ENCODE peak calls at places on chromosomes 12 and 14, in four cellular contexts. A, N, E and X are unnamed samples. For H3K27me3, the result is how much of the 10 kb centered on the place peaks cover.

GRCh38 chr12:72368719-72369505 is 96.7 kb downstream of the TRHDE start:
- DNase-seq in E (peak), A (no peak), N (no peak), X (no peak)

GRCh38 chr14:37594238-37594915 is 672 bp downstream of the FOXA1 start:
- DNase-seq in A (peak), E (peak), N (peak), X (peak)

GRCh38 chr14:81990312-81990761 is 456.7 kb upstream of the SEL1L start:
- DNase-seq in E (peak), A (peak), N (peak), X (no peak)

GRCh38 chr14:83702619-83703018 is 1827.3 kb upstream of the FLRT2 start:
- DNase-seq in A (no peak), N (no peak), E (no peak), X (no peak)

GRCh38 chr12:105601158-105601557 is 270.7 kb downstream of the C12orf75 start:
- DNase-seq in N (no peak), E (peak), A (no peak), X (no peak)

GRCh38 chr12:49279706-49280159 is 14.9 kb downstream of the TUBA1C start:
- DNase-seq in A (no peak), E (peak), N (no peak), X (no peak)

GRCh38 chr14:74980746-74981661 is 21.7 kb upstream of the EIF2B2 start:
- DNase-seq in A (peak), N (peak), E (peak), X (peak)

GRCh38 chr12:49912345-49912744 is 8.6 kb upstream of the FAIM2 start:
- DNase-seq in E (no peak), N (no peak), A (no peak), X (no peak)

GRCh38 chr14:94027566-94028449 is 1.7 kb downstream of the OTUB2 start:
- DNase-seq in N (no peak), A (peak), E (no peak), X (peak)

GRCh38 chr12:116673713-116674112 is 64.2 kb downstream of the SPRING1 start:
- DNase-seq in A (peak), N (no peak), E (no peak), X (no peak)

GRCh38 chr14:87615822-87616679 is 376.9 kb downstream of the GALC start:
- DNase-seq in E (peak), N (peak), A (peak), X (peak)

GRCh38 chr12:18644564-18644963 is 93.2 kb downstream of the PLCZ1 start:
- DNase-seq in A (no peak), N (no peak), E (no peak), X (no peak)

GRCh38 chr12:46370792-46371717 is 1.5 kb downstream of the SLC38A2 start:
- DNase-seq in E (peak), N (peak), A (peak), X (peak)

GRCh38 chr12:93137656-93138612 is 208.8 kb upstream of the EEA1 start:
- DNase-seq in N (peak), E (peak), A (peak), X (peak)

GRCh38 chr12:53985900-53986685 is 1.1 kb downstream of the HOXC10 start:
- DNase-seq in A (no peak), E (no peak), N (no peak), X (peak)

GRCh38 chr12:57223191-57224165 is 6.0 kb upstream of the SHMT2 start:
- DNase-seq in E (no peak), A (no peak), N (no peak), X (no peak)

GRCh38 chr12:83199069-83199468 is 512.4 kb downstream of the TMTC2 start:
- DNase-seq in A (no peak), E (no peak), N (no peak), X (no peak)

GRCh38 chr12:101068402-101068801 is 141.6 kb downstream of the SLC5A8 start:
- DNase-seq in N (no peak), E (no peak), A (no peak), X (no peak)

GRCh38 chr12:1837541-1838206 is 17.3 kb downstream of the LRTM2 start:
- DNase-seq in A (peak), N (peak), E (peak), X (peak)
- H3K27me3 ChIP-seq in A (under half), N (under half), E (under half), X (under half)

GRCh38 chr12:4045433-4045760 is 172.2 kb upstream of the PARP11 start:
- DNase-seq in N (no peak), A (no peak), E (no peak), X (no peak)
- H3K27me3 ChIP-seq in N (under half), A (half or more), E (under half), X (under half)

GRCh38 chr12:132438139-132438700 is 51.7 kb upstream of the FBRSL1 start:
- DNase-seq in E (no peak), N (no peak), A (no peak), X (no peak)

GRCh38 chr12:132436791-132437251 is 53.1 kb upstream of the FBRSL1 start:
- DNase-seq in A (no peak), E (no peak), N (no peak), X (no peak)

GRCh38 chr12:132437252-132438138 is 52.5 kb upstream of the FBRSL1 start:
- DNase-seq in E (no peak), N (no peak), A (no peak), X (no peak)

GRCh38 chr12:132438726-132439125 is 51.2 kb upstream of the FBRSL1 start:
- DNase-seq in A (no peak), N (no peak), E (no peak), X (no peak)

DNA sequence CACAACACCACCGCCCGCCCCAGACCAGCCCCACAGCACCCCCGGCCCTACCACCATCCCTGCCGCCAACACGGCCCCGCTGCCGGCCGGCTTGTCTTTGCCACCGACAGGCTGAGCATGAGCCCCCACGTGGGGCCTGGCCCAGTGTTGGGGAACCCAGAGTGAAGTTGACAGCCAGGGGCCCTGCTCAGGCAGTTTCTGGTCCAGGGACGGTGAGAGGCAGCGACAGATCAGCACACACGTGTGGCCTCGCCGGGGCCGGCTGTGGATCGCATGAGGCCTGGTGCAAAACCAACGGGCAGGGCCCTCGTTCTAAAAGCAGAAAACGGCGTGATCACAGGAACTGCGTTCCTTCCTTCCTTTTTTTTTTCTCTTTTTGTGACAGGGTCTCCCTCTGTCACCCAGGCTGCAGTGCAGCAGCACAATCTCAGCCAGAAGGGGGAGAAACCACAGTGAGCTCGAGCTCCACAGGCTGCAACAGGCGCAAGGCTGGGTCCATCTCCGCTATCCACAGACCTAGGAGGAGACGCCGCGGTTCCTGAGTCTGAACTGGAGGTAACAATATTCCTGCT is 50.5 kb upstream of the FBRSL1 start:
- DNase-seq in A (no peak), E (no peak), N (no peak), X (no peak)
- H3K27me3 ChIP-seq in A (under half), E (under half), N (under half), X (under half)

GRCh38 chr12:15334225-15334624 is 11.9 kb downstream of the PTPRO start:
- DNase-seq in A (no peak), N (no peak), E (no peak), X (no peak)
- H3K27me3 ChIP-seq in A (under half), N (under half), E (under half), X (under half)

GRCh38 chr14:98192946-98193345 is 1079.1 kb downstream of the BCL11B start:
- DNase-seq in E (no peak), N (no peak), A (no peak), X (no peak)

GRCh38 chr14:98194821-98195220 is 1077.2 kb downstream of the BCL11B start:
- DNase-seq in A (no peak), N (no peak), E (no peak), X (no peak)

GRCh38 chr14:98198385-98198784 is 1073.6 kb downstream of the BCL11B start:
- DNase-seq in A (peak), E (no peak), N (no peak), X (no peak)

GRCh38 chr14:98197933-98198332 is 1074.1 kb downstream of the BCL11B start:
- DNase-seq in N (no peak), E (no peak), A (no peak), X (no peak)

DNA sequence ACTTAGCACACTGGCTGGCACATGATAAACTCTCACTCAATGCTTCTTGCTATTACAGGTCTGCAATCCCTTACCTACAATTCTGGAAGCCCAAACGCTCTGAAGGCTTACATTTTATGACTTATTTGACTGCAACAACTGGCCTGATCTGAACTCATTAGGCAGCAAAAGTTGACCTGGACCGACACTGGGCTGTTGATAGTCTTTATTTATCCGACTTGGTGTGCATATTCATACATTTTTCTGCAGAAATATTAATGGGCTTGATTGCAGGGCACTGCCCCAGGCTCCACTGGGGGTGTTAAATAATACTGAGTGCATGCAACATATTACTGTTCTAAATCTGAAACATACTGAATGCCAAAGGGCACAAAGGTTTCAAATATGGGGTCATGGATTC is 1076.7 kb downstream of the BCL11B start:
- DNase-seq in A (no peak), E (no peak), N (no peak), X (no peak)
- H3K27me3 ChIP-seq in A (under half), E (under half), N (under half), X (under half)

DNA sequence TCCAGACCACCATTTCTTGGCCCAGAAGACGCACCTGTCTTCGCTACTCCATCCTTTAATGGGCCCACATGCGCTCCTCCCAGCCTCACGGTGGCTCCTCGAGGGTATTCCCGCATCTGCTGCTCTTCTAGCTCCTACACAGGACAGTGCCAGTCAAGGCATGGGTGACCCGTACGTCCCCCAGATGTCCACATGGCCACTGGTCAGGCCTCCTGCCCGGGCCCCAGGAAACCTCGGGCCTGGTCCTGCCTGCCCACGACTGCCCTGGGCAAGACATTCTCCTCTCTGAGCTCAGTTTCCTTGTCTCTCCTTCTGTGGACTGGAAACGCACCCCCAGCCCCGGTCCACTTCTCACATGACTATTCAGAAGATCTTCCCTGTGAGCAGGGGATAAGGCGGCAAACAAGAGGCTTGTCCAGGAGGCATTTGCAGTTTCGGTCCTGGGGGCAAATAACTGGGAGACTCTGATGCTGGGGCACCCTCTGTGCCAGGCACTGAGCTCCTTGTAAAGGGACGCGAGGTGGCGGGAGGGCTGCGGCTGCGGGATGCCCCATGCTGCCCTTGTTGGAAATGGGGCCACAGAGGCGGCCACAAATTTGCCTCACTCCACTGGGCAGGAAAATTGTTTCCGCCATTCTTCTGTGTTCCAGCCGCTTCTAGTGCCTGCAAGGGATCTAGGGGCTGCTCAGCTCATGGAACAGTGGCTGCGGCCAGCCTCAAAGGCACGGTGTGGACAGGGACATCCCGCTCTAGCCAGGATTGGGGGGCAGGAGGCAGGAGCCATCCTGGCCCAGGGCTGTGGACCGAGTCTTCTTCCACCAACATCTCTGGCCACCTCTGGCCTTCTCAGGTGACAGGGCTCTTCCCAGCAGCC is 6.8 kb upstream of the BEGAIN start:
- DNase-seq in A (no peak), N (no peak), E (no peak), X (no peak)
- H3K27me3 ChIP-seq in A (under half), N (under half), E (under half), X (under half)